ENCODE peak calls at places on chromosomes 5 and 9, in seven cellular contexts. S is GM12891, F is stomach, R is spleen, H is IMR-90, Z is A549, O is heart left ventricle. N is an unnamed sample.

GRCh38 chr5:154276932-154277331 is 86.4 kb downstream of the GALNT10 start:
- DNase-seq in S (no peak), O (peak), R (no peak), F (no peak), H (peak), Z (no peak), N (peak)

GRCh38 chr9:21708225-21708624 is 94.2 kb upstream of the MTAP start:
- DNase-seq in Z (no peak), S (no peak), H (no peak), O (no peak), R (no peak), F (no peak), N (no peak)

GRCh38 chr5:176597417-176598389 is 12.3 kb downstream of the GPRIN1 start:
- DNase-seq in S (no peak), H (no peak), F (no peak), R (no peak), Z (no peak), O (no peak), N (no peak)

GRCh38 chr9:92151691-92152393 is 36.6 kb upstream of the SPTLC1 start:
- DNase-seq in O (no peak), H (peak), F (no peak), Z (no peak), R (no peak), S (no peak), N (no peak)

GRCh38 chr5:59745422-59745863 is 148.1 kb downstream of the PDE4D start:
- DNase-seq in S (no peak), F (peak), H (peak), R (no peak), Z (peak), O (peak), N (no peak)

GRCh38 chr9:106878943-106879916 is 16.3 kb downstream of the ZNF462 start:
- DNase-seq in O (peak), Z (no peak), F (no peak), R (peak), S (no peak), H (peak), N (no peak)

GRCh38 chr5:7261049-7261448 is 134.9 kb upstream of the ADCY2 start:
- DNase-seq in Z (peak), O (no peak), F (no peak), H (no peak), S (no peak), R (no peak), N (no peak)

GRCh38 chr9:121778252-121779225 is 127.1 kb downstream of the DAB2IP start:
- DNase-seq in R (no peak), F (no peak), H (peak), S (no peak), Z (no peak), O (peak), N (no peak)

GRCh38 chr5:175306381-175306780 is 137.6 kb downstream of the DRD1 start:
- DNase-seq in O (no peak), Z (no peak), F (no peak), H (no peak), S (no peak), R (no peak), N (no peak)

GRCh38 chr9:127066775-127067111 is 55.7 kb downstream of the ANGPTL2 start:
- DNase-seq in O (no peak), H (peak), R (no peak), F (no peak), Z (no peak), S (no peak), N (no peak)

GRCh38 chr9:107176701-107177100 is 106.4 kb upstream of the RAD23B start:
- DNase-seq in S (no peak), Z (no peak), H (peak), R (no peak), F (no peak), O (no peak), N (no peak)

GRCh38 chr9:83106772-83107171 is 43.8 kb upstream of the RASEF start:
- DNase-seq in S (no peak), F (no peak), R (no peak), H (no peak), Z (no peak), O (no peak), N (no peak)

GRCh38 chr9:29390859-29391258 is 1817.6 kb upstream of the C9orf72 start:
- DNase-seq in Z (no peak), F (no peak), H (no peak), R (no peak), S (no peak), O (no peak), N (no peak)

GRCh38 chr9:82934949-82935348 is 128.0 kb downstream of the RASEF start:
- DNase-seq in R (no peak), Z (peak), F (no peak), O (no peak), H (peak), S (no peak), N (no peak)

GRCh38 chr5:107263387-107264003 is 407.2 kb downstream of the EFNA5 start:
- DNase-seq in F (no peak), H (no peak), S (no peak), O (no peak), R (no peak), Z (no peak), N (no peak)

GRCh38 chr9:131048820-131049219 is 39.8 kb downstream of the LAMC3 start:
- DNase-seq in O (no peak), S (no peak), R (no peak), Z (no peak), H (no peak), F (no peak), N (no peak)

GRCh38 chr5:176596689-176597416 is 13.1 kb downstream of the GPRIN1 start:
- DNase-seq in S (peak), Z (no peak), R (peak), F (peak), H (no peak), O (no peak), N (no peak)

GRCh38 chr5:156119692-156120091 is 207.3 kb upstream of the SGCD start:
- DNase-seq in Z (no peak), H (no peak), F (no peak), S (no peak), R (no peak), O (no peak), N (no peak)

GRCh38 chr5:82849885-82850284 is 227.3 kb downstream of the TMEM167A start:
- DNase-seq in H (no peak), R (no peak), F (no peak), O (no peak), S (no peak), Z (no peak), N (no peak)

GRCh38 chr9:125564641-125565040 is 142.4 kb downstream of the MAPKAP1 start:
- DNase-seq in H (no peak), R (no peak), O (no peak), S (no peak), Z (no peak), F (no peak), N (no peak)

GRCh38 chr9:72509053-72509452 is 12.4 kb upstream of the TMC1 start:
- DNase-seq in O (no peak), S (no peak), F (no peak), R (no peak), H (peak), Z (no peak), N (no peak)

GRCh38 chr9:93968451-93969327 is 13.5 kb upstream of the BARX1 start:
- DNase-seq in Z (no peak), S (no peak), R (no peak), F (no peak), O (no peak), H (peak), N (peak)

GRCh38 chr9:127595606-127596005 is 16.5 kb upstream of the STXBP1 start:
- DNase-seq in R (no peak), Z (no peak), F (no peak), S (no peak), H (no peak), O (no peak), N (no peak)

GRCh38 chr9:4739587-4740372 is 1.2 kb downstream of the AK3 start:
- DNase-seq in F (peak), H (no peak), R (no peak), Z (no peak), O (no peak), S (no peak), N (no peak)

GRCh38 chr9:82923410-82924242 is 139.3 kb downstream of the RASEF start:
- DNase-seq in H (no peak), F (no peak), S (no peak), Z (no peak), R (no peak), O (no peak), N (no peak)

GRCh38 chr9:89595646-89596045 is 9.2 kb upstream of the GADD45G start:
- DNase-seq in F (no peak), O (no peak), R (no peak), S (no peak), H (no peak), Z (no peak), N (peak)

GRCh38 chr5:141691867-141692532 is 10.0 kb upstream of the ARAP3 start:
- DNase-seq in R (peak), F (peak), H (peak), Z (peak), O (peak), S (peak), N (no peak)

GRCh38 chr5:54388411-54388810 is 67.1 kb upstream of the HSPB3 start:
- DNase-seq in R (no peak), O (no peak), S (no peak), H (no peak), Z (no peak), F (no peak), N (no peak)

GRCh38 chr5:83913593-83913992 is 192.9 kb upstream of the HAPLN1 start:
- DNase-seq in Z (no peak), R (no peak), H (peak), S (no peak), F (no peak), O (no peak), N (no peak)

GRCh38 chr5:13354611-13355010 is 589.9 kb downstream of the DNAH5 start:
- DNase-seq in F (no peak), H (no peak), S (no peak), O (no peak), R (no peak), Z (no peak), N (no peak)

GRCh38 chr5:88942967-88943291 is 59.9 kb upstream of the MEF2C start:
- DNase-seq in F (no peak), R (no peak), O (no peak), H (no peak), S (no peak), Z (no peak), N (no peak)

GRCh38 chr5:119315516-119315949 is 40.3 kb upstream of the TNFAIP8 start:
- DNase-seq in F (no peak), Z (peak), R (peak), S (peak), H (no peak), O (no peak), N (no peak)

GRCh38 chr5:172187118-172188032 is 649 bp downstream of the STK10 start:
- DNase-seq in S (no peak), H (peak), R (peak), Z (peak), F (peak), O (peak), N (no peak)

GRCh38 chr5:139690385-139691274 is 42.5 kb downstream of the CXXC5 start:
- DNase-seq in R (peak), Z (no peak), O (peak), F (no peak), S (no peak), H (peak), N (no peak)

GRCh38 chr5:122756263-122756911 is 18.5 kb upstream of the SNX2 start:
- DNase-seq in H (peak), O (no peak), F (no peak), R (no peak), Z (no peak), S (peak), N (no peak)

GRCh38 chr9:125074976-125075375 is 68.4 kb downstream of the SCAI start:
- DNase-seq in S (no peak), F (no peak), R (no peak), O (no peak), Z (no peak), H (peak), N (no peak)

DNA sequence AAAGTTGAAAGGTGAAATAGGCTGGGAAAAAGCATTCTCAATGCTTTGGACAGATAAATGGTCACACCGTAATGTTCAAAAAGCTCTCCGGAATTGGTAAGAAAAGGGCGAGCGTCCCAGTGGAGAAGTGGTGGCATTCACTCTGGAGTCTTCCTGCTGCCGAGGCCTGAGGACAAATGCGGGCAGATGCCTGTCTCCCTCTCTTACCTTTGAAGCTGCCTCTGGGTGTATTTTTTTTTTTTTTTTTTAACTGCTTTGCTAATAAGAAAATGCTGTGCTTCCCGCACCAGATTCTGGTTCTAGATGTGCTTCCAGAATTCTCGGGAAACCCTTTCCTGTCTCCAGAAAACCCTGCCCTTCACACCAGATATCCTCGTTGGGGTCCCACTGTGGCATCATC is 24.4 kb upstream of the CTSL start:
- DNase-seq in H (no peak), S (no peak), O (no peak), F (no peak), Z (no peak), R (no peak), N (no peak)
- TF ChIP-seq POLR2A in H (no peak), S (no peak), O (no peak), F (no peak), Z (no peak), R (no peak), N (no peak)

GRCh38 chr5:115296130-115296997 is at the start of gene CCDC112:
- DNase-seq in Z (peak), F (peak), O (peak), R (peak), S (peak), H (peak), N (no peak)
- TF ChIP-seq POLR2A in Z (peak), F (no peak), O (no peak), R (peak), S (no peak), H (peak), N (no peak)

GRCh38 chr9:134068742-134069535 is 1.1 kb upstream of the BRD3 start:
- DNase-seq in O (no peak), H (peak), S (no peak), Z (no peak), R (peak), F (peak), N (no peak)

GRCh38 chr9:134069536-134070399 is 1.9 kb upstream of the BRD3 start:
- DNase-seq in R (peak), F (peak), H (no peak), O (no peak), S (no peak), Z (no peak), N (peak)

GRCh38 chr9:134066923-134067851 is 639 bp downstream of the BRD3 start:
- DNase-seq in H (peak), O (no peak), R (peak), S (peak), Z (peak), F (peak), N (no peak)

GRCh38 chr9:134066546-134066922 is 1.3 kb downstream of the BRD3 start:
- DNase-seq in S (no peak), F (peak), H (peak), R (no peak), O (no peak), Z (peak), N (no peak)

GRCh38 chr9:134067904-134068741 is at the start of gene BRD3:
- DNase-seq in F (peak), O (peak), S (peak), H (peak), R (peak), Z (peak), N (no peak)
- TF ChIP-seq POLR2A in F (no peak), O (peak), S (no peak), H (peak), R (peak), Z (peak), N (peak)

DNA sequence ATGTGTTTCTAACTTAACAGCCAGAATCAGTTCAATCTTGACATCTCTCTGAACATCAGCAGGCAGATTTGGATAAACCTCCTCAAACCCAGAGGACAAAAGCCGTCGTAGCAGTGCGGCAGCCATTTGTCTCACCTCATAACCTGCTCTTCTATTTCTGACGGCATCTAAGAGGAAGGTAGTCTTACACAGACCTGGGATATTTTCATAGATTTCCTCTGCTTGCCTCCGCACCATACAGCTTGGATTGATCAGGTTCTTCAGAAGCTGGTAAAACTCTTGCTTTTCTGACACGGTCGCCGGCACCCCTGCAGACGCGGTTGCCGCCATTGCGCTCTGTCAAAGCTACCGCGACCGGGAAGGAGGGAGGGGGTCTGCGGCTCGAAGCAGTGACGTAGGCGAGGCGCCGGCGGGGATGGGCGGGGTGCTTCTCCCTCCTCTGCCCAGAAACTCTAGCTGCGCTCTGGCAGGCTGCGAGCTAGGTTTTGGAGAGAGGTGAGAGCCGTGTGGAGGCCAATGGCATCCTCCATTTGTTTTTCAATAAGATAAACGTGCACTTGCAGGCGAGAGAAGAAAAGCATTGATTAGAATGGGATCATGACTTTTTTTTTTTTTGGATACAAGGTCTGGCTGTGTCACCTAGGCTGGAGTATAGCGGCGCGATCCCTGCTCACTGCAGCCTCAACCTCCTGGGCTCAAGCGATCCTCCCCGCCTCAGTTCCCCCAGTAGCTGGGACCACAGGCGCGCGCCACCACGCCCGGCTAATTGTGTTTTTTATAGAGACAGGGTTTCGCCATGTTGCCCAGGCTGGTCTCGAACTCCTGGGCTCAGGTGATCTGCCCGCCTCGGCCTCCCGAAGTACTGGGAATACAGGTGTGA is at the start of gene RANBP6:
- DNase-seq in Z (peak), H (peak), R (peak), S (peak), O (peak), F (peak), N (no peak)
- TF ChIP-seq POLR2A in Z (peak), H (peak), R (peak), S (peak), O (no peak), F (no peak), N (no peak)

DNA sequence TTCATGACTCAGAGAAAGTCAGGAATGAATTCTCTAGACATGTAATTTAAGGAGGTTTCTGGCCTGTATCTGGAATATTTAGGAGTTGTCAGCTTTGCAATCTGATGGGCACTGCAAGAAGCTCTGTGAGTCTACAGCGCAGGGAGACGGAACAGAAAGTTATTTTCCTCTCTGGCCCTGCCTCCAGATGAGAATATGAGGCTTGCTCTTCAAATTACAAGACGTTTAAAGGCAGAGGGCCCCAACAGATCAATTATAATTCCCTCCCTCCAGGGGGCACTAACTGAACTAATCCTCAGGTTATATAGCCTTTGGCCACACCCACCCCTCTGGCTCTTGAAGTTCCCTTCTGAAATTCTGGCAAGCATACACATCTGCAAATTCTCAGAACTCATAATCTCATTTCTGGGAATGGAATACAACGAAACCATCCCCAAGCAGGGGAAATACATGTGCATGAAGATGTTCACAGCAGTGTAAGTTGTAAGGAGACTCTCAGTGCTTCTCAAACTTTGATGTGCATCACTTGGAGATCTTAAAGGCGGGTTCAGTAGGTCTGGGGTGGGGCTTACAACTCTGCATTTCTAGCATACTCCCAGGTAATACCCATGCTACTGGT is 307.6 kb downstream of the CWC27 start:
- DNase-seq in O (peak), R (no peak), S (no peak), F (no peak), H (peak), Z (peak), N (no peak)
- TF ChIP-seq POLR2A in O (no peak), R (no peak), S (no peak), F (no peak), H (no peak), Z (no peak), N (no peak)

GRCh38 chr5:125017796-125018195 is 271.4 kb upstream of the ZNF608 start:
- DNase-seq in O (no peak), S (no peak), R (no peak), F (no peak), Z (no peak), H (no peak), N (no peak)

GRCh38 chr5:125011014-125011413 is 264.6 kb upstream of the ZNF608 start:
- DNase-seq in S (no peak), R (no peak), Z (no peak), O (no peak), H (no peak), F (no peak), N (no peak)

GRCh38 chr5:125011982-125012381 is 265.5 kb upstream of the ZNF608 start:
- DNase-seq in O (no peak), Z (no peak), S (no peak), F (no peak), H (no peak), R (no peak), N (no peak)

GRCh38 chr5:125011419-125011818 is 265.0 kb upstream of the ZNF608 start:
- DNase-seq in S (no peak), H (no peak), O (no peak), Z (no peak), R (no peak), F (no peak), N (no peak)

DNA sequence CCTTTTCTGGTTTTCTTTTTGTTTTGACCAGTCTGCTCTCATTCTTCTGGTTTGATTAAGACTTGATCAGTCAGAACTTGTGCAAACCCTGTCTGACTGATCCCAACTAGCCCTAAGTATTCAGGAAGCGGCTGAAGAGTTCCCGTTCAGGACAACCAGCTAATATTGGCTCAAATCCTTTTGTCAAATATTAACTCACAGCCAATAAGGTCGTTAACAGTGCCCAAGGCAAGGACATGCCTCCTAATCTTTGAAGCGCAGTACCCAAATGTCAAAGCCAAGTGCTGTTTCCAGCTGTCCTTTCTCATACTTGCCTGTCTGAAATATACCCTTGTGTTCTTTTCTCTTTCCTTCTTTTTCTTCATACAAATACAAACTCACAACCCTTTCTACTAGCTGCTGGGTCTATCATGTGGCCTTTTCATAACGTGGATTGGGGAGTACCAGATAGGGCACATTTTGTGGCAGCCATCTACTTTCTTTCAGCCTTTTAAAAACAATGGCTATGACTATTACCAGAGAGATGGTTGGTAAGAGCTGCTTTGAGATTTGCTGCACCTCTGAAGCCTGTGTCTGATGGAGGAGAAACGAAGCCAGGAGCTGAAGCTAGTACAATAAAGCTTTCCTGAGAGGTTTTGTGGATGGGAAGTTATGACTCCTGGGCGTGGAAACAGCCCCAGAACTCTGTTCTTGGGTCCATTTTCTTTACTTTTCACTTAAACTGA is 266.4 kb upstream of the ZNF608 start:
- DNase-seq in Z (no peak), H (no peak), S (no peak), R (no peak), F (no peak), O (no peak), N (no peak)
- TF ChIP-seq POLR2A in Z (no peak), H (no peak), S (no peak), R (no peak), F (no peak), O (no peak), N (no peak)

GRCh38 chr5:134506054-134507039 is 19.1 kb upstream of the JADE2 start:
- DNase-seq in S (no peak), F (peak), O (peak), H (no peak), R (peak), Z (peak), N (no peak)
- TF ChIP-seq POLR2A in S (no peak), F (no peak), O (no peak), H (no peak), R (no peak), Z (peak), N (no peak)

N was measured in vagina.